ENCODE peak calls at places on chromosomes 4 and X, in ten cellular contexts. Y is endothelial cell of umbilical vein, L is A549, A is testis, J is transverse colon, S is K562, P is adrenal gland, B is lower leg skin, Q is HCT116, W is IMR-90. R is an unnamed sample.

GRCh38 chr4:100641326-100641725 is 123.5 kb upstream of the EMCN start:
- DNase-seq in Y (peak; percentile 32), L (no peak), A (no peak), J (no peak), S (no peak), P (no peak), B (no peak), Q (no peak), W (no peak), R (no peak)

GRCh38 chrX:85375333-85375738 is 4.1 kb downstream of the POF1B start:
- DNase-seq in Y (no peak), L (peak; percentile 20), A (no peak), J (peak; percentile 40), S (no peak), P (no peak), B (no peak), Q (no peak), W (no peak), R (no peak)

GRCh38 chr4:76002176-76002575 is 5.1 kb downstream of the CXCL9 start:
- DNase-seq in Y (peak; percentile 65), L (no peak), A (no peak), J (no peak), S (peak; percentile 42), P (no peak), B (no peak), Q (no peak), W (peak; percentile 26), R (peak; percentile 31)

GRCh38 chrX:112935029-112935428 is 94.4 kb upstream of the AMOT start:
- DNase-seq in Y (no peak), L (no peak), A (no peak), J (no peak), S (no peak), P (no peak), B (no peak), Q (no peak), W (no peak), R (no peak)

GRCh38 chrX:10062352-10062751 is 94.4 kb upstream of the CLCN4 start:
- DNase-seq in Y (no peak), L (no peak), A (no peak), J (no peak), S (no peak), P (no peak), B (no peak), Q (no peak), W (no peak), R (no peak)

GRCh38 chr4:48748949-48749596 is 31.0 kb downstream of the FRYL start:
- DNase-seq in Y (no peak), L (no peak), A (no peak), J (no peak), S (no peak), P (no peak), B (no peak), Q (no peak), W (peak; percentile 23), R (no peak)

GRCh38 chr4:175339100-175339707 is 421.0 kb downstream of the ADAM29 start:
- DNase-seq in Y (no peak), L (no peak), A (no peak), J (no peak), S (no peak), P (no peak), B (no peak), Q (no peak), W (peak; percentile 80), R (no peak)

GRCh38 chr4:53649357-53649756 is 58.1 kb upstream of the LNX1 start:
- DNase-seq in Y (no peak), L (no peak), A (no peak), J (no peak), S (no peak), P (no peak), B (no peak), Q (no peak), W (no peak), R (no peak)

GRCh38 chr4:89109841-89110540 is 1.3 kb upstream of the TIGD2 start:
- DNase-seq in Y (peak; percentile 13), L (no peak), A (peak; percentile 28), J (no peak), S (no peak), P (no peak), B (no peak), Q (no peak), W (no peak), R (peak; percentile 22)

GRCh38 chr4:89113415-89113814 is 2.1 kb downstream of the TIGD2 start:
- DNase-seq in Y (no peak), L (no peak), A (no peak), J (no peak), S (no peak), P (no peak), B (no peak), Q (no peak), W (no peak), R (no peak)

GRCh38 chr4:89110541-89110985 is 770 bp upstream of the TIGD2 start:
- DNase-seq in Y (no peak), L (no peak), A (no peak), J (no peak), S (peak; percentile 22), P (no peak), B (peak; percentile 17), Q (no peak), W (no peak), R (no peak)

GRCh38 chr4:89111833-89112563 is 665 bp downstream of the TIGD2 start:
- DNase-seq in Y (peak; percentile 12), L (peak; percentile 25), A (no peak), J (peak; percentile 25), S (peak; percentile 32), P (peak; percentile 32), B (peak; percentile 37), Q (no peak), W (peak; percentile 95), R (peak; percentile 52)

DNA sequence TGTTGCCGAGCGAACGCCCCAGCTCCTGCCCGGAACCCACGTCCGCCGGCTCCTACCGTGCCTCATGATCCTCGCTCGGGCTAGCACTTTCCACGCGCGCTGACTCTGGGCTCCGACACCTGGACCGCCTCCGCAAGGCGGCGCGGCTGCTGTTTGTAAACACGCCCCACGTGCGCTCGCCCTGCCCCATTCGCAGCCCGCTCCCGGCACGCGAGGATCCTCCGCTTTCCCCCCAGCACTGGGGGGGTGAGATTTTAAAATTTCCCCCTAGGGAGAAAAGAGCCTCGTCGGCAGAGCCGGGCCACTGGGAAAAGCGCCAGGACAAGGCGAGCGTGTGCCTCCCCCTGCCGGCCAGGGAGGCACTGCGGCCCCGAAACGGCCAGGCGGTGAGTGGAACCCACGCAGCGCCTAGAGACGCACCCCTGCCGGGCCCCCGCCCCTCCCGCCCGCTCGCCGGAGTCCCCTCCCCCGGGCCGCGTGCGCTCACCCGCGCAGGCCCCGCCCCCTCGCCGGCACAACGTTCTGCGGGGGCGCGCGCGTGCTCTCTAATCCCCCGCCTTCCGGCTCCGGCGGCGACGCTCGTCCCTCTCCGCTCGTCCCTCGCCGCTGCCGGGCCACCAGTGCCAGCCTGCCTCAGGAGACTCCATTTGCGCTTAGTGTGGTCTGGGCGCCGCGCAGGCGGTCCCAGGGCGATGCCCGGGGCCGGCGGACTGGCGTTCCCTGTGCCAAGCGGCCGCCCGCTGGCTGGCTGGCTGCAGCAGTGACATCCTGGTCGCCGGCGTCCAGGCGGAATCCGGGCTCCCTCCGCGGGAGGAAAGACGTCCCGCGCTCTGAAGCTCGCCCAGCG is at the start of gene TIGD2:
- DNase-seq in Y (peak; percentile 84), L (peak; percentile 70), A (peak; percentile 92), J (peak; percentile 92), S (peak; percentile 93), P (peak; percentile 89), B (peak; percentile 72), Q (peak; percentile 71), W (peak; percentile 81), R (peak; percentile 97)
- TF ChIP-seq POLR2A in Y (peak; percentile 73), L (peak; percentile 73), A (no peak), J (peak; percentile 86), S (peak; percentile 91), P (peak; percentile 91), B (no peak), Q (peak; percentile 72), W (no peak), R (peak; percentile 77)

GRCh38 chr4:705278-706082 is at the start of gene PCGF3:
- DNase-seq in Y (peak; percentile 96), L (peak; percentile 83), A (peak; percentile 96), J (peak; percentile 99), S (peak; percentile 96), P (peak; percentile 97), B (peak; percentile 94), Q (peak; percentile 85), W (peak; percentile 92), R (peak; percentile 96)
- TF ChIP-seq POLR2A in Y (peak; percentile 54), L (peak; percentile 1), A (no peak), J (peak; percentile 49), S (peak; percentile 61), P (peak; percentile 59), B (no peak), Q (peak; percentile 48), W (peak; percentile 74), R (peak; percentile 41)

DNA sequence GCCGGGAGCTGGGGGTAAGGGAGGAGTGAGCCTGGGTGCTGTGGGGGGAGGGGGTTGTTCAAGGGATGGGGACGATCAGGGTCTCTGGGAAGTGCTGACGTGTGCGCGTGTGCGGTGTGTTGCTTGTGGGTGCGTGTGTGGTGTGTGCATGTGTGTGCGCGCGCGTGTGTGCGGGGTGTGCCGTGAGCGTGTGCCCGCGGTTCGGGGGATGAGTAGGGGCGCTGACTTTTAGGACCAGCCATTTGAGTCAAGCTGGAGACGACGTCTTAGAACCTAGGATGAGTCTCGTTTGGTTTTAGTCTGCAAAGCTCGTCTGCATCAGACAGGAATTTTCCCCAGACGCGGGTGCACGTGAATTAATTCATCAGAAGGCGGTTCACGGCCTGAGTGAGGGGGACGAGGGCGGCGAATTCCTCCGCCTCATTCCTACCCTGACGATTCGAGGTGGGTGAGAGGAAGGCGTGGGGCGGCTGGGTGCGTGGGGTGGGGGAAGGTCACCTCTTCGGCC is 950 bp upstream of the TMEM271 start:
- DNase-seq in Y (no peak), L (no peak), A (no peak), J (no peak), S (no peak), P (no peak), B (no peak), Q (no peak), W (no peak), R (no peak)
- TF ChIP-seq POLR2A in Y (no peak), L (no peak), A (no peak), J (no peak), S (no peak), P (no peak), B (no peak), Q (no peak), W (no peak), R (no peak)

DNA sequence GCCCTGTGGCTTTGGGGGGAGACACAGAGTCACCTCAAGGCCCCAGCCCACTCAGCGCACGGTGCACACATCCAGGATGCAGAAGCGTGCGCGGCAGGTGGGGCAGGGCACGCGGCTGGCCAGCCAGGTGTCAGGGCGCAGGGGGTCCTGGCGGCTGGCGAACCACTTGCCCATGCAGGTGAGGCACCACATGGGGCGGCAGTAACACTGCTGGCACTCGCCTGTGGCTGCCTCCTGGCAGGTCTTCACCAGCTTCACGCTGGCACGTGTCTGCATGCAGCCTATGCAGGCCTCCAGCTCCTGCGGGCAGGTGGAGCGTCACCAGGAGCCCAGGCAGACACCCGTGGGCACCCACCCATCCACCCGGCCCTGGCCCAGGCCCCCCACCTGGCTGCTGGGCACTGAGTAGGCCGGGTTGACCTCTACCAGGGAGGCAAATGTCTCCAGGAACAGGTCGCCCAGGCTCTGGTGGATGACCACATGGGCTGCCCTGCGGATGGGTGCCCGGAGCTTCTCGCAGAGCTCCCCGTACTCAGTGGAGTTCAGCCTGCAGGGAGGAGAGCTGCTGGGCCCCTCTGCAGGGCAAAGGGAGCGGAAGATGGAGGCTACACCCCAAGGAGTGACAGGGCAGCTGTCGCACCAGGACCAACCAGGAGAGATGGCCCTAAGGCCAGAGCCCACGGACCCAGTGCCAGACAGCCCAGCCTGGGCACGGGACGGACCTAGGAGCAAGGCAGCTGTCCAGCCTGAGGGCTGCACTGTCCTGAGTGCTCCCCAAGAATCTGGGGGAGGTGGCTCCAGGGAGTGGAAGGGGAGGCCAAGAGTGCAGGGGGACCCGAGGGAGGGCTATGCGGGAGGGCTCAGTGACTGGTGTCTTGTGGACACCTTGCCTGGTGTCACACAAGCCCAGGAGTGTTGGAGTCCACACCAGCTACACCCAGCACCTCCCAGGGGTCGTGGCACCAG is 3.7 kb downstream of the TMEM129 start:
- DNase-seq in Y (no peak), L (no peak), A (no peak), J (no peak), S (no peak), P (no peak), B (no peak), Q (no peak), W (no peak), R (no peak)
- TF ChIP-seq POLR2A in Y (no peak), L (no peak), A (no peak), J (no peak), S (no peak), P (no peak), B (no peak), Q (no peak), W (no peak), R (no peak)

R was measured in erythroblast.